ENCODE peak calls at places on chromosomes 1 and 21, in six cellular contexts. B, H, J, R, M and N are unnamed samples.

GRCh38 chr21:44735821-44736220 is 24.4 kb upstream of the TSPEAR start:
- DNase-seq in B (no peak), H (no peak), J (no peak), R (no peak), M (no peak), N (peak; percentile 27)

GRCh38 chr1:192559115-192560006 is 16.2 kb upstream of the RGS1 start:
- DNase-seq in B (no peak), H (peak; percentile 51), J (no peak), R (no peak), M (no peak), N (no peak)

GRCh38 chr1:107352850-107353249 is 212.0 kb downstream of the NTNG1 start:
- DNase-seq in B (no peak), H (no peak), J (no peak), R (no peak), M (no peak), N (no peak)

GRCh38 chr1:84998642-84999280 is 1.8 kb upstream of the MCOLN2 start:
- DNase-seq in B (peak; percentile 22), H (no peak), J (no peak), R (no peak), M (no peak), N (no peak)

GRCh38 chr1:113103048-113103447 is 30.1 kb downstream of the LRIG2 start:
- DNase-seq in B (no peak), H (no peak), J (no peak), R (peak; percentile 8), M (no peak), N (no peak)

GRCh38 chr1:5941671-5942070 is 50.6 kb downstream of the NPHP4 start:
- DNase-seq in B (no peak), H (no peak), J (no peak), R (no peak), M (no peak), N (no peak)

GRCh38 chr1:183304466-183305122 is 113.6 kb downstream of the NMNAT2 start:
- DNase-seq in B (no peak), H (no peak), J (no peak), R (no peak), M (peak; percentile 44), N (no peak)

GRCh38 chr21:41772351-41773080 is 5.7 kb upstream of the RIPK4 start:
- DNase-seq in B (no peak), H (no peak), J (no peak), R (no peak), M (no peak), N (peak; percentile 40)

GRCh38 chr1:184906771-184907170 is 67.5 kb downstream of the NIBAN1 start:
- DNase-seq in B (no peak), H (no peak), J (no peak), R (no peak), M (no peak), N (no peak)

GRCh38 chr1:116836099-116836498 is 73.6 kb upstream of the PTGFRN start:
- DNase-seq in B (no peak), H (no peak), J (no peak), R (no peak), M (no peak), N (no peak)

GRCh38 chr21:31218830-31219608 is 125.0 kb downstream of the TIAM1 start:
- DNase-seq in B (no peak), H (peak; percentile 23), J (no peak), R (peak; percentile 41), M (no peak), N (no peak)

GRCh38 chr1:205374205-205375078 is 17.7 kb upstream of the KLHDC8A start:
- DNase-seq in B (no peak), H (no peak), J (no peak), R (no peak), M (no peak), N (no peak)

GRCh38 chr1:12543747-12544146 is 74.3 kb downstream of the DHRS3 start:
- DNase-seq in B (no peak), H (no peak), J (no peak), R (no peak), M (no peak), N (no peak)

GRCh38 chr1:90564164-90564563 is 152.9 kb downstream of the BARHL2 start:
- DNase-seq in B (no peak), H (no peak), J (no peak), R (no peak), M (no peak), N (no peak)

GRCh38 chr21:44497641-44498243 is 42.3 kb downstream of the KRTAP10-1 start:
- DNase-seq in B (no peak), H (no peak), J (peak; percentile 60), R (no peak), M (no peak), N (no peak)

GRCh38 chr1:202831906-202832305 is 21.2 kb downstream of the PCAT6 start:
- DNase-seq in B (no peak), H (no peak), J (no peak), R (no peak), M (no peak), N (no peak)

GRCh38 chr1:91650764-91651163 is 150.1 kb downstream of the CDC7 start:
- DNase-seq in B (no peak), H (peak; percentile 91), J (no peak), R (no peak), M (no peak), N (peak; percentile 76)

GRCh38 chr1:9807541-9807940 is 16.2 kb downstream of the CLSTN1 start:
- DNase-seq in B (no peak), H (no peak), J (no peak), R (no peak), M (no peak), N (no peak)

GRCh38 chr1:209805875-209806760 is at the start of gene IRF6:
- DNase-seq in B (peak; percentile 67), H (peak; percentile 90), J (peak; percentile 92), R (peak; percentile 97), M (peak; percentile 96), N (peak; percentile 80)

GRCh38 chr1:110872745-110873435 is at the start of gene CD53:
- DNase-seq in B (no peak), H (peak; percentile 39), J (no peak), R (no peak), M (no peak), N (no peak)

GRCh38 chr1:178496410-178497135 is at the start of gene CLEC20A:
- DNase-seq in B (no peak), H (no peak), J (no peak), R (no peak), M (no peak), N (peak; percentile 50)

GRCh38 chr1:90175490-90176157 is 180.7 kb downstream of the ZNF326 start:
- DNase-seq in B (no peak), H (no peak), J (no peak), R (no peak), M (no peak), N (no peak)

GRCh38 chr1:206757524-206758266 is 12.9 kb upstream of the IL19 start:
- DNase-seq in B (no peak), H (no peak), J (no peak), R (no peak), M (no peak), N (no peak)

GRCh38 chr1:58441699-58442098 is 104.8 kb downstream of the OMA1 start:
- DNase-seq in B (no peak), H (no peak), J (no peak), R (no peak), M (peak; percentile 26), N (no peak)

GRCh38 chr1:54816951-54817350 is 15.8 kb upstream of the TTC22 start:
- DNase-seq in B (no peak), H (no peak), J (no peak), R (no peak), M (no peak), N (no peak)

GRCh38 chr1:76229279-76229977 is 154.9 kb downstream of the ST6GALNAC3 start:
- DNase-seq in B (no peak), H (no peak), J (no peak), R (no peak), M (no peak), N (no peak)

GRCh38 chr1:24045766-24046165 is 65.6 kb upstream of the SRSF10 start:
- DNase-seq in B (no peak), H (no peak), J (no peak), R (no peak), M (no peak), N (no peak)

GRCh38 chr1:146019225-146020057 is 2.1 kb downstream of the HJV start:
- DNase-seq in B (no peak), H (no peak), J (no peak), R (peak; percentile 70), M (no peak), N (peak; percentile 58)

GRCh38 chr1:232732344-232732910 is 72.8 kb upstream of the MAP10 start:
- DNase-seq in B (no peak), H (no peak), J (no peak), R (no peak), M (no peak), N (no peak)

GRCh38 chr1:220680085-220680687 is 10.0 kb upstream of the C1orf115 start:
- DNase-seq in B (no peak), H (no peak), J (peak; percentile 67), R (peak; percentile 69), M (peak; percentile 31), N (no peak)

GRCh38 chr1:202752799-202753198 is 42.5 kb upstream of the SYT2 start:
- DNase-seq in B (no peak), H (no peak), J (no peak), R (no peak), M (no peak), N (no peak)

GRCh38 chr1:247268390-247269045 is 12.6 kb downstream of the VN1R5 start:
- DNase-seq in B (no peak), H (no peak), J (no peak), R (no peak), M (no peak), N (no peak)

GRCh38 chr1:32623775-32624174 is 26.6 kb downstream of the ZBTB8OS start:
- DNase-seq in B (no peak), H (no peak), J (no peak), R (no peak), M (no peak), N (no peak)

GRCh38 chr1:214637722-214638473 is 34.9 kb downstream of the CENPF start:
- DNase-seq in B (no peak), H (peak; percentile 34), J (no peak), R (peak; percentile 39), M (no peak), N (no peak)

GRCh38 chr1:3746784-3747521 is 5.3 kb upstream of the CCDC27 start:
- DNase-seq in B (peak; percentile 82), H (peak; percentile 86), J (peak; percentile 86), R (peak; percentile 100), M (peak; percentile 86), N (peak; percentile 92)

GRCh38 chr21:36388835-36389234 is 3.6 kb downstream of the CHAF1B start:
- DNase-seq in B (no peak), H (no peak), J (no peak), R (peak; percentile 47), M (no peak), N (no peak)

GRCh38 chr1:30514137-30514654 is 209.2 kb downstream of the MATN1 start:
- DNase-seq in B (no peak), H (no peak), J (no peak), R (no peak), M (no peak), N (peak; percentile 12)

GRCh38 chr1:87334351-87335174 is 5.9 kb downstream of the LMO4 start:
- DNase-seq in B (no peak), H (no peak), J (peak; percentile 41), R (peak; percentile 38), M (no peak), N (peak; percentile 65)

GRCh38 chr1:17183388-17184160 is 21.4 kb upstream of the PADI1 start:
- DNase-seq in B (no peak), H (no peak), J (no peak), R (no peak), M (no peak), N (no peak)